ENCODE peak calls at places on chromosomes 7 and 10, in eight cellular contexts. A is activated T-helper 2 cell treated with anti-CD3 and anti-CD28 coated beads, Interferon-gamma antibody, Interleukin-2, Interleukin-4, amounts not matched to agents 10 μg/mL and 5 μg/mL and 100 μg/mL, durations not matched to agents 14 hours and 24 hours and 36 hours; D is stimulated activated CD8-positive, alpha-beta memory T cell treated with anti-CD3 and anti-CD28 coated beads, Interleukin-4, amount 100 ng/mL, for 1 hour; P is brain microvascular endothelial cell; K is nucleus accumbens; Z is GM13976; B is WTC11; W is epithelial cell of esophagus. T is an unnamed sample.

GRCh38 chr7:29977926-29978652 is 11.5 kb downstream of the SCRN1 start:
- DNase-seq in P (no peak), B (peak; percentile 64), K (no peak), W (no peak), Z (no peak), D (no peak), A (no peak), T (no peak)

GRCh38 chr10:100565206-100565985 is 29.7 kb downstream of the HIF1AN start:
- DNase-seq in Z (no peak), B (no peak), K (no peak), D (no peak), P (no peak), A (no peak), W (no peak), T (no peak)

GRCh38 chr7:69036301-69036700 is 562.0 kb upstream of the AUTS2 start:
- DNase-seq in Z (no peak), P (no peak), B (no peak), W (no peak), K (no peak), A (no peak), D (no peak), T (no peak)

GRCh38 chr10:4141471-4141870 is 356.5 kb upstream of the KLF6 start:
- DNase-seq in W (peak; percentile 43), P (peak; percentile 22), D (no peak), Z (no peak), K (no peak), B (peak; percentile 25), A (no peak), T (no peak)

GRCh38 chr7:84191261-84191660 is 3.3 kb downstream of the SEMA3A start:
- DNase-seq in K (no peak), A (no peak), Z (no peak), P (no peak), D (no peak), B (no peak), W (no peak), T (no peak)

GRCh38 chr10:22339761-22340361 is 5.4 kb upstream of the SPAG6 start:
- DNase-seq in D (no peak), B (no peak), W (no peak), P (no peak), Z (no peak), K (no peak), A (no peak), T (no peak)

GRCh38 chr10:25501912-25502311 is 327.1 kb downstream of the GPR158 start:
- DNase-seq in P (no peak), W (no peak), D (no peak), A (no peak), K (no peak), B (no peak), Z (no peak), T (no peak)

GRCh38 chr7:158407581-158408331 is 179.9 kb downstream of the PTPRN2 start:
- DNase-seq in P (peak; percentile 36), W (peak; percentile 75), B (no peak), D (no peak), K (no peak), A (no peak), Z (no peak), T (no peak)

GRCh38 chr7:86913709-86914108 is 145.7 kb downstream of the ELAPOR2 start:
- DNase-seq in K (no peak), B (no peak), D (no peak), P (no peak), A (no peak), W (no peak), Z (no peak), T (no peak)

GRCh38 chr10:110568055-110568735 is 700 bp downstream of the SMC3 start:
- DNase-seq in W (peak; percentile 20), D (peak; percentile 22), Z (no peak), A (peak; percentile 64), K (no peak), P (no peak), B (peak; percentile 53), T (peak; percentile 89)

GRCh38 chr10:63268139-63268797 is 135.1 kb downstream of the NRBF2 start:
- DNase-seq in Z (no peak), D (no peak), W (peak; percentile 33), P (no peak), K (no peak), A (no peak), B (no peak), T (no peak)

GRCh38 chr10:72784551-72785421 is 92.8 kb downstream of the MCU start:
- DNase-seq in K (no peak), P (peak; percentile 76), D (no peak), A (no peak), Z (no peak), B (peak; percentile 28), W (peak; percentile 87), T (peak; percentile 75)

GRCh38 chr7:21256310-21256877 is 171.5 kb upstream of the SP4 start:
- DNase-seq in B (no peak), A (no peak), D (no peak), Z (peak; percentile 22), K (no peak), P (peak; percentile 45), W (peak; percentile 59), T (no peak)

T was measured in kidney.